ENCODE peak calls at places on chromosomes 4 and X, in five cellular contexts. V, Z, J, E and I are unnamed samples.

GRCh38 chrX:155819966-155820491 is 61.1 kb upstream of the VAMP7 start:
- DNase-seq in V (peak; percentile 91), Z (no peak), E (peak; percentile 68), J (peak; percentile 89), I (peak; percentile 83)

GRCh38 chrX:15418041-15418706 is 34.0 kb upstream of the VEGFD start:
- DNase-seq in Z (no peak), V (peak; percentile 61), J (peak; percentile 44), E (no peak), I (peak; percentile 86)

GRCh38 chr4:139951051-139951450 is 202.9 kb downstream of the MAML3 start:
- DNase-seq in V (peak; percentile 42), Z (no peak), J (peak; percentile 11), E (no peak), I (peak; percentile 44)

GRCh38 chr4:4985036-4985435 is 34.2 kb downstream of the CYTL1 start:
- DNase-seq in E (no peak), Z (no peak), V (no peak), J (no peak), I (no peak)

GRCh38 chr4:25756503-25756902 is 100.9 kb downstream of the SLC34A2 start:
- DNase-seq in J (no peak), E (no peak), Z (no peak), V (no peak), I (peak; percentile 6)

GRCh38 chrX:40415675-40416074 is 165.1 kb upstream of the ATP6AP2 start:
- DNase-seq in J (no peak), Z (no peak), E (no peak), V (no peak), I (no peak)

GRCh38 chr4:158316264-158316663 is 106.0 kb downstream of the TMEM144 start:
- DNase-seq in Z (no peak), E (no peak), V (peak; percentile 38), J (peak; percentile 15), I (peak; percentile 38)

GRCh38 chr4:183398298-183399129 is 45.9 kb upstream of the CDKN2AIP start:
- DNase-seq in Z (peak; percentile 93), E (peak; percentile 78), J (peak; percentile 75), V (peak; percentile 87), I (peak; percentile 72)

GRCh38 chr4:84238247-84239090 is 260.6 kb downstream of the NKX6-1 start:
- DNase-seq in J (no peak), V (peak; percentile 45), Z (no peak), E (no peak), I (peak; percentile 82)

GRCh38 chr4:98993419-98994071 is 2.0 kb upstream of the METAP1 start:
- DNase-seq in Z (peak; percentile 84), E (no peak), V (no peak), J (no peak), I (no peak)

GRCh38 chr4:98995183-98996055 is at the start of gene METAP1:
- DNase-seq in V (peak; percentile 98), Z (peak; percentile 100), J (peak; percentile 93), E (peak; percentile 96), I (peak; percentile 92)

GRCh38 chr4:98994474-98995182 is 893 bp upstream of the METAP1 start:
- DNase-seq in Z (no peak), J (no peak), V (peak; percentile 48), E (no peak), I (peak; percentile 43)

GRCh38 chr4:98996056-98996941 is 778 bp downstream of the METAP1 start:
- DNase-seq in V (peak; percentile 54), E (no peak), Z (no peak), J (peak; percentile 29), I (peak; percentile 28)

GRCh38 chr4:98997176-98997575 is 1.7 kb downstream of the METAP1 start:
- DNase-seq in E (no peak), Z (no peak), V (no peak), J (no peak), I (no peak)
- H3K4me3 ChIP-seq in E (peak overlapping the region; percentile 91), Z (no peak overlapping the region), V (peak overlapping the region; percentile 90), J (peak overlapping the region; percentile 88), I (no peak overlapping the region)

DNA sequence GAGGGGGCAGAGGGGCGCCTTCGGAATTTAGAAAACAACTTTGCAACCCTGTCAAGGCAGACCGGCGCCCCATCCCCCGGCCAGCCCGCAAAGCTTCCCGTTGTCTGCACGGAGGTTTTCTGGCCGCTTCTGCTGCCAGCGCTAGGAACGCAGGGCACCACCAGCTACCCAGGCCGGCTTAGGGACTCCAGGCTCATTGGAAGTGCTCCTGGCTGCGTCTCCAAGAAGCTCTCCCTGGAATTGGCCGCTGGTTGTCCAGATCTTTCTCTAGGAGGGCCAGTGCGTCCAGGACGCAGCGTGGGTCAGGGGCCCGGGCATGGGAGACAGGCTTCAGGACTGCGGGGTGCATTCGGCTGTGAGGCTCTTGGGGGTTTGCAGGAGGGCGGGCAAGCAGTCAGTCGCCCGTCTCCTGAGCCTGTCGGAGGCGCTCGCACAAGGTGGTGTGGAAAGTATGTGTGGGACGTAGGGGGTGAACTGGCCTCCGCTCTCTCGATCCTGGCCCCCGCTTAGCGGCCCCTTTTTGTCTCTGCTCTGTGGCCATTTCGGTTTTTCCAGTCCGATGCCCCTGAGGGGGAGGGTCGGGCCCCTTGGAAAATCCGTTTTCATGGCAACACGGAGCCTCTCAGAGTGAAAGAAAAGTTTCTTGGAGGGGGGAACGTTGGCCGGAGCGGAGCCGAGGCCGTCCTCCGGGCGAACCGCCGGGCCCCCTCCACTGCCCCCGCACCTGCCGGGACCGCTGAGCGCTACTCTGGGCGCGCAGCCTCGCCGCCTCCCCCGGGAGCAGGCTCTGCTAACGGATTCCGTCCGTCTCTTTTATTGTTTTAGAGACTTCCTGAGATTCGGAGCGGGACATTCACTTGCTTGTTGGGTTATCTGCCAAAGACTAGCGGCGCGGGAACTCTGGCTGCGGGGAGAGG is 810 bp upstream of the SOX3 start:
- DNase-seq in J (no peak), Z (no peak), E (no peak), V (no peak), I (no peak)
- H3K4me3 ChIP-seq in J (no peak overlapping the region), Z (no peak overlapping the region), E (peak overlapping the region; percentile 18), V (no peak overlapping the region), I (no peak overlapping the region)

DNA sequence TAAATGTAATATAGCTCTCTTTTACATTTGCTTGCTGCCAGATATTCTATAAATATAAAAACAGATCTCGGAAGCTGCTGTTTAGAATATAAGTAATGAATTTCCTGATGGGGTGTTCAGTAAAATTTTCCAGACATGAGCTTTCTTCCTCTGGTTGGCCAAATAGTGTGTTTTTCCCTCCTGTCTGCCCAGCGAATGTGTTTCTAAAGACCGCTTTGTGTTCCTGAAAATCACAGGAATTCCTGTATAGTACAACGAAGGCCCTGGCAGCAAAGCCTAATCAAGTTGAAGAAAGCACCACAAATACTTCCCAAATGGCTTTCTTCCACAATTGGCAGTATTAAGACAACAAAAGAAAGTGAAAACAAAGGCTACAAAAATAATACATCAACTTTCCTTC is 494.1 kb downstream of the INPP4B start:
- DNase-seq in Z (no peak), J (no peak), E (no peak), V (no peak), I (no peak)
- H3K4me3 ChIP-seq in Z (no peak overlapping the region), J (no peak overlapping the region), E (peak overlapping the region; percentile 45), V (no peak overlapping the region), I (no peak overlapping the region)

DNA sequence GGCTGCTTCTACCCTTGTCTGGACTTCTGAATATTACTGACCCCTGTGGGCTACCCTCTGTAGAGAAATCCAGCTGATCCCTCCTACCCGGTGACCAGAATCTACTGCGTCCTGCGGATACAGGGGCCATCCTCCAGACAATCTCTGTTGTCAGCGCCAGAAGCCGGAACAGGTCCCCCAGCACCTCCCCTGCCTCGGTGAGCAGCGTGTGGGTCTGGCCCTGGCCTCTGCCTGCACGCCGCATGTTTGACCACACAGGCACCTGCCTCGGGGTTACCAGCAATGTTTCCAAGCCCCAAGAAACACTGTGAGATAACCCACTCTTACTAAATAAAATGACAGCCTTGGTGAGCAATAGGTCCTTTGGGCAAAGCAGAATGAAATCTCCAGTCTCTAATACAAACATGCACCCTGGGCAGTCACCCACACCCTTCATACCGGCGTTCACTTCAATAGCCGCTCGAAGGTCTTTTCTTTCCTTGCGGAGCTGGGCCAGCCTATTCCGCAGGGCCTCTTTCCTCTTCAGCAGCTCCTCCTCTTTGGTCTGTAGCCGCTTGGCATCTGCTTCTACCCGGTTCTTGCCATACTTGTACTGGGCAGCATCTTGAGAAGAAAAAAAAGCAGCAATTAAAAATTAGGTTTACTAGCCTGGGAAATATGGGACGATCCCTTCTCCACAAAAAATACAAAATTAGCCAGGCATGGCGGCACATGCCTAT is 165.2 kb downstream of the AFAP1 start:
- DNase-seq in J (no peak), V (no peak), Z (peak; percentile 61), E (no peak), I (no peak)
- H3K4me3 ChIP-seq in J (no peak overlapping the region), V (no peak overlapping the region), Z (no peak overlapping the region), E (no peak overlapping the region), I (no peak overlapping the region)